ENCODE peak calls at places on chromosomes 11 and 22, in seven cellular contexts. D, U, H, S, N, K and G are unnamed samples.

GRCh38 chr11:69382131-69383128 is 88.5 kb downstream of the MYEOV start:
- DNase-seq in D (peak; percentile 48), U (no peak), H (peak; percentile 77), S (no peak), N (no peak), K (peak; percentile 63), G (peak; percentile 41)

GRCh38 chr11:100778386-100778785 is 91.3 kb downstream of the ARHGAP42 start:
- DNase-seq in D (no peak), U (no peak), H (no peak), S (no peak), N (no peak), K (no peak), G (no peak)

GRCh38 chr11:123549901-123550619 is 104.4 kb downstream of the SCN3B start:
- DNase-seq in D (peak; percentile 39), U (peak; percentile 51), H (no peak), S (no peak), N (no peak), K (no peak), G (no peak)

GRCh38 chr11:40302669-40303068 is 1156.8 kb downstream of the LRRC4C start:
- DNase-seq in D (no peak), U (peak; percentile 46), H (no peak), S (no peak), N (no peak), K (no peak), G (no peak)

GRCh38 chr11:66727883-66728759 is 895 bp downstream of the SPTBN2 start:
- DNase-seq in D (peak; percentile 31), U (no peak), H (no peak), S (no peak), N (no peak), K (peak; percentile 79), G (no peak)

GRCh38 chr11:48172818-48173609 is 43.6 kb upstream of the OR4B1 start:
- DNase-seq in D (peak; percentile 82), U (peak; percentile 69), H (peak; percentile 82), S (peak; percentile 53), N (peak; percentile 65), K (peak; percentile 94), G (peak; percentile 89)

GRCh38 chr11:86511086-86511551 is 136.4 kb downstream of the CCDC81 start:
- DNase-seq in D (no peak), U (peak; percentile 79), H (no peak), S (no peak), N (peak; percentile 91), K (no peak), G (no peak)

GRCh38 chr11:111925953-111926352 is 7.2 kb downstream of the C11orf52 start:
- DNase-seq in D (no peak), U (no peak), H (no peak), S (no peak), N (no peak), K (no peak), G (no peak)

GRCh38 chr22:45204241-45204640 is 36.5 kb downstream of the KIAA0930 start:
- DNase-seq in D (no peak), U (no peak), H (no peak), S (no peak), N (no peak), K (no peak), G (peak; percentile 23)

GRCh38 chr11:27916541-27917100 is 191.3 kb downstream of the KIF18A start:
- DNase-seq in D (no peak), U (peak; percentile 23), H (no peak), S (no peak), N (no peak), K (no peak), G (no peak)

GRCh38 chr22:30247561-30247960 is 1.0 kb upstream of the LIF start:
- DNase-seq in D (no peak), U (no peak), H (no peak), S (no peak), N (no peak), K (no peak), G (no peak)

GRCh38 chr11:118634435-118635236 is 27.2 kb downstream of the PHLDB1 start:
- DNase-seq in D (peak; percentile 93), U (peak; percentile 55), H (peak; percentile 67), S (no peak), N (peak; percentile 33), K (peak; percentile 89), G (peak; percentile 95)

GRCh38 chr11:79059171-79059570 is 381.7 kb downstream of the TENM4 start:
- DNase-seq in D (no peak), U (no peak), H (peak; percentile 71), S (no peak), N (no peak), K (no peak), G (no peak)

GRCh38 chr22:46026907-46027218 is 49.9 kb upstream of the WNT7B start:
- DNase-seq in D (no peak), U (no peak), H (no peak), S (no peak), N (no peak), K (no peak), G (no peak)

GRCh38 chr22:28425211-28425610 is 254.4 kb downstream of the TTC28 start:
- DNase-seq in D (no peak), U (no peak), H (no peak), S (no peak), N (peak; percentile 69), K (no peak), G (no peak)

GRCh38 chr11:123273616-123274015 is 78.6 kb upstream of the CLMP start:
- DNase-seq in D (no peak), U (no peak), H (peak; percentile 85), S (no peak), N (no peak), K (no peak), G (no peak)

GRCh38 chr11:61295596-61295926 is 445 bp upstream of the VWCE start:
- DNase-seq in D (no peak), U (no peak), H (no peak), S (no peak), N (no peak), K (no peak), G (no peak)

GRCh38 chr11:33977676-33978075 is 73.9 kb upstream of the CAPRIN1 start:
- DNase-seq in D (no peak), U (no peak), H (peak; percentile 82), S (no peak), N (no peak), K (no peak), G (no peak)

GRCh38 chr11:14500181-14500651 is 605 bp upstream of the COPB1 start:
- DNase-seq in D (peak; percentile 55), U (peak; percentile 68), H (peak; percentile 52), S (peak; percentile 4), N (peak; percentile 73), K (no peak), G (no peak)
- H3K23ac ChIP-seq in D (no peak overlapping the region), U (peak overlapping the region; percentile 95), H (no peak overlapping the region), S (no peak overlapping the region), N (no peak overlapping the region), K (no peak overlapping the region), G (no peak overlapping the region)

DNA sequence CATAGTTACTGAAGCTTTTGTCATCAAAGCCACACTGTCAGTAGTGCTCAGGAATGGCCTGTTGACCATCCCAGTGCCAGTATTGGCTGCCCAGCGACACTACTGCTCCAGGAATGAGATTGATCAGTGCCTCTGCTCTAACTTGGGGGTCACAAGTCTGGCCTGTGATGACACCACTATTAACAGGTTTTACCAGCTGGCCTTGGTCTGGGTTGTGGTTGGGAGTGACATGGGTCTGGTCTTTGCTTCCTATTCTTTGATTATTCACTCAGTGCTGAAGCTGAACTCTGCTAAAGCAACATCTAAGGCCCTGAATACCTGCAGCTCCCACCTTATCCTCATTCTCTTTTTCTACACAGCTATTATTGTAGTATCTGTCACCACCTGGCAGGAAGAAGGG is 21.5 kb downstream of the OR56B4 start:
- DNase-seq in D (no peak), U (no peak), H (no peak), S (no peak), N (no peak), K (no peak), G (no peak)
- H3K23ac ChIP-seq in D (no peak overlapping the region), U (no peak overlapping the region), H (no peak overlapping the region), S (no peak overlapping the region), N (no peak overlapping the region), K (no peak overlapping the region), G (no peak overlapping the region)

DNA sequence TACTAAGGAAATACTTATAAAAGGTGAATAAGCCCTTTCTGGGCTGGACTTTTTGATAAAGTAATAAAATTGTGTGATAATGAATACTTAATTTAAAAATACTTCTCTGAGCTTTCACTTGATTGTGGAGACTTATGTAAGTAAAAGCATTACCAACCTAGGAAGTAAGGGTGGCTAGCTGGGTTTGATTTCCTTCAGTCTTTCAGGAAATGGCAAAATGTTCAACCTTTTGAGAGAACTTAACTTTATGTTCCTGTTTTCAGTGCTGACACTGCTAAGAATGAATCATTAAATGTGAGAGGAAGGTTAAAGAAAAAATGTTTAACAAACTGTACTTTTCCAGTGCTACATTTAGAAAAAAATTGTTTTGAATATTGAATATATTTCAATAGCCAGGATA is 900.3 kb downstream of the METTL15 start:
- DNase-seq in D (no peak), U (no peak), H (no peak), S (no peak), N (no peak), K (no peak), G (no peak)
- H3K23ac ChIP-seq in D (no peak overlapping the region), U (no peak overlapping the region), H (no peak overlapping the region), S (no peak overlapping the region), N (no peak overlapping the region), K (no peak overlapping the region), G (no peak overlapping the region)

DNA sequence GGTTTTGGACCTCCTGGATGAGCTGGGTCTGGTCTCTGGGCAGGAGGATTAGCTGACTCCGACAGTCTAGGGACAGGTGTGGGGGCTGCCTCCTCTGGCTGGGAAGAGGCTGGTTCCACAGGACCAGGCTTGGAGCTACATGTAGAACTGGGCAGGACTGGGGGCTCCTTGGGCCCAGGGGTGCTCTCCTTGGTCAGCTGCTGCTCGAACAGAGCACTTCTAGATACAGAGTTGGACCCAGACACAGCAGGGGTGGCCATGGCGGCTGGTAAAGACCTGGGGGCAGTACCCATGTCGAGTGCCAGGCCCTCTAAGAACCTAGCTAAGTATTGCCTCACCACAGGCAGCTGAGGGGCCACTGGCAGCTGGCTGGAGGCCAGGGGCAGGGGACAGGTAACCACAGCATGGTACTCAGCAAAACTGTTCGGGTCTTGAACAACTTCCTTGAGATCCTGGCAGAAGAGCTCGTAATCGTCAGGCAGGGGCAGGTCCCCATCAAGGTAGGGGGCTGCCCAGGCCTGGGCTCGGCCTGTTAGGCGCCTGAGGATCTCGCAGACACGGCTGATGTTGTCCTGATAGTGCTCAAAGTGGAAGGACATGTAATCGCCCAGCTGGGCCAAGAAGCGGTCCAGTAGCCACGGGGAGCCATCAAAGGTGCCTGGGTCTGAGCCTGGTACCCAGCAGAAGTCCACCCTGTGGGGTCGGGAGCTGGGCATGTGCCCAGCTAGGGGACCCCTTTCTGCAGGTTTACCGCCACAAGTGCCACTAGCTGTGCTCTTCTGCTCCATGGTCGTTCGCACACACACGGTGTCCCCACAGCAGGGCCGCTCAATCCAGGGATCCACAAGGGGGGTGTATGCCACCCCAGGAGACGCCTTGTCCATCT is 3.1 kb downstream of the GNB1L start:
- DNase-seq in D (no peak), U (no peak), H (no peak), S (no peak), N (no peak), K (no peak), G (no peak)
- H3K23ac ChIP-seq in D (no peak overlapping the region), U (no peak overlapping the region), H (no peak overlapping the region), S (peak overlapping the region; percentile 78), N (no peak overlapping the region), K (no peak overlapping the region), G (no peak overlapping the region)

GRCh38 chr22:32421484-32421883 is 9.4 kb upstream of the RTCB start:
- DNase-seq in D (no peak), U (no peak), H (peak; percentile 28), S (no peak), N (no peak), K (no peak), G (no peak)
- H3K23ac ChIP-seq in D (no peak overlapping the region), U (no peak overlapping the region), H (no peak overlapping the region), S (no peak overlapping the region), N (no peak overlapping the region), K (no peak overlapping the region), G (no peak overlapping the region)

GRCh38 chr11:75182652-75183051 is 31.7 kb downstream of the SLCO2B1 start:
- DNase-seq in D (no peak), U (no peak), H (no peak), S (no peak), N (no peak), K (no peak), G (no peak)
- H3K23ac ChIP-seq in D (no peak overlapping the region), U (no peak overlapping the region), H (no peak overlapping the region), S (no peak overlapping the region), N (no peak overlapping the region), K (no peak overlapping the region), G (no peak overlapping the region)